ENCODE peak calls at places on chromosomes 7 and 10, in ten cellular contexts. P is stimulated activated naive B cell treated with anti-CD40 and anti-IgM and Interleukin-4, amounts not matched to agents 10 μg/mL and 1 μg/mL and 100 μg/mL, for 72 hours; X is neural crest cell; S is iPS-NIHi11; I is stimulated activated CD8-positive, alpha-beta memory T cell treated with anti-CD3 and anti-CD28 coated beads, Interleukin-7, amount 100 ng/mL, for 4 hours; F is CD8-positive, alpha-beta memory T cell; Y is SW 1271; B is BJ; T is left ventricle myocardium superior; N is fibroblast of mammary gland. J is an unnamed sample.

GRCh38 chr10:128324058-128324457 is 197.8 kb upstream of the MKI67 start:
- DNase-seq in P (no peak), X (peak; percentile 45), S (peak; percentile 65), I (no peak), F (no peak), Y (peak; percentile 1), B (no peak), T (peak; percentile 75), N (no peak), J (no peak)

GRCh38 chr10:4099202-4099601 is 314.2 kb upstream of the KLF6 start:
- DNase-seq in P (no peak), X (no peak), S (no peak), I (no peak), F (no peak), Y (no peak), B (no peak), T (no peak), N (no peak), J (no peak)

GRCh38 chr7:13945670-13946069 is 43.8 kb downstream of the ETV1 start:
- DNase-seq in P (no peak), X (no peak), S (no peak), I (no peak), F (no peak), Y (no peak), B (no peak), T (no peak), N (peak; percentile 75), J (no peak)

GRCh38 chr7:37380831-37381230 is 67.8 kb downstream of the ELMO1 start:
- DNase-seq in P (no peak), X (no peak), S (no peak), I (no peak), F (no peak), Y (no peak), B (no peak), T (no peak), N (no peak), J (no peak)

GRCh38 chr10:81179324-81179723 is 641.6 kb downstream of the SH2D4B start:
- DNase-seq in P (no peak), X (no peak), S (no peak), I (no peak), F (no peak), Y (no peak), B (no peak), T (no peak), N (no peak), J (no peak)

GRCh38 chr7:29622335-29623265 is 59.0 kb downstream of the PRR15 start:
- DNase-seq in P (no peak), X (no peak), S (peak; percentile 32), I (no peak), F (no peak), Y (peak; percentile 94), B (peak; percentile 94), T (no peak), N (peak; percentile 96), J (no peak)

GRCh38 chr7:35389636-35390035 is 135.7 kb upstream of the TBX20 start:
- DNase-seq in P (no peak), X (no peak), S (no peak), I (no peak), F (no peak), Y (no peak), B (no peak), T (no peak), N (no peak), J (no peak)

GRCh38 chr7:17524746-17525145 is 226.3 kb downstream of the AHR start:
- DNase-seq in P (no peak), X (no peak), S (no peak), I (no peak), F (no peak), Y (peak; percentile 53), B (peak; percentile 28), T (no peak), N (peak; percentile 75), J (no peak)

GRCh38 chr7:151271699-151272355 is 23.3 kb upstream of the SMARCD3 start:
- DNase-seq in P (no peak), X (no peak), S (no peak), I (no peak), F (peak; percentile 15), Y (no peak), B (peak; percentile 22), T (no peak), N (peak; percentile 64), J (no peak)

GRCh38 chr10:97399843-97400545 is 1.1 kb downstream of the RRP12 start:
- DNase-seq in P (peak; percentile 32), X (no peak), S (peak; percentile 41), I (no peak), F (peak; percentile 37), Y (peak; percentile 67), B (no peak), T (no peak), N (peak; percentile 82), J (no peak)

J was measured in progenitor cell of endocrine pancreas.